ENCODE peak calls at places on chromosomes 7 and 10, in seven cellular contexts. One of them, this sample, is unnamed.

GRCh38 chr7:159051916-159052315 is 92.8 kb downstream of the VIPR2 start:
- DNase-seq in IMR-90: no peak
- DNase-seq in Peyer's patch: no peak
- DNase-seq in transverse colon: no peak
- DNase-seq in A549: no peak
- DNase-seq in tibial nerve: no peak
- DNase-seq in heart left ventricle: no peak
- DNase-seq in this sample: no peak

GRCh38 chr10:112362833-112363232 is 11.1 kb upstream of the ACSL5 start:
- DNase-seq in IMR-90: no peak
- DNase-seq in Peyer's patch: peak
- DNase-seq in transverse colon: peak
- DNase-seq in A549: no peak
- DNase-seq in tibial nerve: no peak
- DNase-seq in heart left ventricle: peak
- DNase-seq in this sample: peak

GRCh38 chr7:36583318-36583717 is 141.0 kb downstream of the AOAH start:
- DNase-seq in IMR-90: peak
- DNase-seq in Peyer's patch: no peak
- DNase-seq in transverse colon: no peak
- DNase-seq in A549: no peak
- DNase-seq in tibial nerve: no peak
- DNase-seq in heart left ventricle: no peak
- DNase-seq in this sample: no peak

GRCh38 chr7:33909755-33910154 is 4.4 kb downstream of the BMPER start:
- DNase-seq in IMR-90: no peak
- DNase-seq in Peyer's patch: no peak
- DNase-seq in transverse colon: no peak
- DNase-seq in A549: no peak
- DNase-seq in tibial nerve: no peak
- DNase-seq in heart left ventricle: no peak
- DNase-seq in this sample: no peak

GRCh38 chr10:118732253-118733194 is 22.2 kb downstream of the CACUL1 start:
- DNase-seq in IMR-90: no peak
- DNase-seq in Peyer's patch: no peak
- DNase-seq in transverse colon: peak
- DNase-seq in A549: no peak
- DNase-seq in tibial nerve: no peak
- DNase-seq in heart left ventricle: no peak
- DNase-seq in this sample: no peak

GRCh38 chr10:118843647-118844265 is 89.0 kb upstream of the CACUL1 start:
- DNase-seq in IMR-90: no peak
- DNase-seq in Peyer's patch: no peak
- DNase-seq in transverse colon: no peak
- DNase-seq in A549: no peak
- DNase-seq in tibial nerve: no peak
- DNase-seq in heart left ventricle: no peak
- DNase-seq in this sample: no peak

GRCh38 chr7:26153246-26153822 is 1.3 kb downstream of the NFE2L3 start:
- DNase-seq in IMR-90: no peak
- DNase-seq in Peyer's patch: peak
- DNase-seq in transverse colon: peak
- DNase-seq in A549: no peak
- DNase-seq in tibial nerve: no peak
- DNase-seq in heart left ventricle: no peak
- DNase-seq in this sample: no peak

GRCh38 chr7:46859963-46860475 is 721.9 kb downstream of the TNS3 start:
- DNase-seq in IMR-90: peak
- DNase-seq in Peyer's patch: no peak
- DNase-seq in transverse colon: no peak
- DNase-seq in A549: no peak
- DNase-seq in tibial nerve: no peak
- DNase-seq in heart left ventricle: no peak
- DNase-seq in this sample: no peak

GRCh38 chr7:47795631-47796030 is 152.6 kb downstream of the PKD1L1 start:
- DNase-seq in IMR-90: peak
- DNase-seq in Peyer's patch: no peak
- DNase-seq in transverse colon: no peak
- DNase-seq in A549: no peak
- DNase-seq in tibial nerve: no peak
- DNase-seq in heart left ventricle: no peak
- DNase-seq in this sample: no peak

GRCh38 chr10:117197189-117197588 is at the start of gene KCNK18:
- DNase-seq in IMR-90: no peak
- DNase-seq in Peyer's patch: no peak
- DNase-seq in transverse colon: no peak
- DNase-seq in A549: no peak
- DNase-seq in tibial nerve: no peak
- DNase-seq in heart left ventricle: no peak
- DNase-seq in this sample: no peak

GRCh38 chr7:30920021-30920583 is 8.4 kb downstream of the AQP1 start:
- DNase-seq in IMR-90: no peak
- DNase-seq in Peyer's patch: peak
- DNase-seq in transverse colon: peak
- DNase-seq in A549: no peak
- DNase-seq in tibial nerve: peak
- DNase-seq in heart left ventricle: peak
- DNase-seq in this sample: peak

GRCh38 chr7:74051629-74052410 is 23.8 kb downstream of the ELN start:
- DNase-seq in IMR-90: no peak
- DNase-seq in Peyer's patch: no peak
- DNase-seq in transverse colon: peak
- DNase-seq in A549: peak
- DNase-seq in tibial nerve: no peak
- DNase-seq in heart left ventricle: peak
- DNase-seq in this sample: no peak

GRCh38 chr7:133253522-133253882 is 624 bp downstream of the EXOC4 start:
- DNase-seq in IMR-90: peak
- DNase-seq in Peyer's patch: no peak
- DNase-seq in transverse colon: peak
- DNase-seq in A549: no peak
- DNase-seq in tibial nerve: no peak
- DNase-seq in heart left ventricle: no peak
- DNase-seq in this sample: no peak

GRCh38 chr7:85320699-85321476 is 134.0 kb upstream of the SEMA3D start:
- DNase-seq in IMR-90: no peak
- DNase-seq in Peyer's patch: no peak
- DNase-seq in transverse colon: no peak
- DNase-seq in A549: no peak
- DNase-seq in tibial nerve: no peak
- DNase-seq in heart left ventricle: no peak
- DNase-seq in this sample: no peak

GRCh38 chr10:20185116-20185515 is 368.9 kb downstream of the PLXDC2 start:
- DNase-seq in IMR-90: no peak
- DNase-seq in Peyer's patch: no peak
- DNase-seq in transverse colon: no peak
- DNase-seq in A549: no peak
- DNase-seq in tibial nerve: no peak
- DNase-seq in heart left ventricle: no peak
- DNase-seq in this sample: no peak

GRCh38 chr7:100430450-100431285 is 1.0 kb downstream of the MEPCE start:
- DNase-seq in IMR-90: peak
- DNase-seq in Peyer's patch: peak
- DNase-seq in transverse colon: peak
- DNase-seq in A549: no peak
- DNase-seq in tibial nerve: peak
- DNase-seq in heart left ventricle: no peak
- DNase-seq in this sample: no peak

GRCh38 chr10:98389398-98389797 is 25.6 kb downstream of the PYROXD2 start:
- DNase-seq in IMR-90: no peak
- DNase-seq in Peyer's patch: no peak
- DNase-seq in transverse colon: no peak
- DNase-seq in A549: no peak
- DNase-seq in tibial nerve: no peak
- DNase-seq in heart left ventricle: no peak
- DNase-seq in this sample: no peak

GRCh38 chr10:13597909-13598308 is 11.1 kb downstream of the PRPF18 start:
- DNase-seq in IMR-90: no peak
- DNase-seq in Peyer's patch: no peak
- DNase-seq in transverse colon: no peak
- DNase-seq in A549: no peak
- DNase-seq in tibial nerve: no peak
- DNase-seq in heart left ventricle: no peak
- DNase-seq in this sample: no peak

DNA sequence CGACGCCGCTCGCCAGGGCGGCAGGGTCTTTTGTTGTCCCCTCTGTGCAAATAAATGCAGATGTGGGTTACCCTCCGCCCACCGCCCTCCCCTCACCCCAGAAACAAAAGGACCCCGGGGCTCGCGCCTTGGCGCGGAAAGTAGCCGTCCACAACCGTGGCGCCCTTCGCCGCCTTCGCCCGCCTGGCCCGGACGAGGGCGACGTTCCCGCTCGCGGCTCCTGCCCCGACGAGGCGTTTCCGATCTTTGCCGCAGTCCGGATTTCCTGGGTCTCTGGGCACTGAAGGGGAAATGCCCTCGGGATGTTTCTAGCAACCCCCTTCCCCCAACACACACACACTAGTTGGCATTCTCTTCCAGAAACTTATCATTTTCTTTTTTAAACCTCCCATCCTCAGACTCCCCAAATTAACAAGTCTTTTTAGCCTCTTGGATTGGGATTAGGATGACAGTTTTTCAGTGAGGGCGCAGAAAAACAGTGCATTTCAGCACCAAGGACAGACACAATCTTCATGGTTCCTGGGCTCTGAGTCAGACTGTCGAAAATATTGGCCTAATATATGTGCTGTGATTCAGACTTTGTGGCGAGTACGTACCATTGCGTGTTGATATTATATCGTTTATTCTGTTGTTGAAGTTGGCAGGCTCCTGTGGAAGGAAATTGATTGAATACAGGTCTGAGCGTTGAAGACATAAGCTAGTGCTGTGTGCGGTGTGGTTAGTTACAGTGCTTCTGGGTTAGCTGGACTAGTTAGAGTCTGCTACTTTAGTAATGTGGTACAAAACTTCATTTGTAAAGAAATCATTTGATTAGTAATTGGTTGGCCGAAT is 803 bp downstream of the PHYHIPL start:
- DNase-seq in IMR-90: peak
- DNase-seq in Peyer's patch: peak
- DNase-seq in transverse colon: no peak
- DNase-seq in A549: peak
- DNase-seq in tibial nerve: no peak
- DNase-seq in heart left ventricle: no peak
- DNase-seq in this sample: no peak
- TF ChIP-seq CTCF in IMR-90: no peak
- TF ChIP-seq CTCF in Peyer's patch: no peak
- TF ChIP-seq CTCF in transverse colon: no peak
- TF ChIP-seq CTCF in A549: no peak
- TF ChIP-seq CTCF in tibial nerve: no peak
- TF ChIP-seq CTCF in heart left ventricle: no peak
- TF ChIP-seq CTCF in this sample: no peak

DNA sequence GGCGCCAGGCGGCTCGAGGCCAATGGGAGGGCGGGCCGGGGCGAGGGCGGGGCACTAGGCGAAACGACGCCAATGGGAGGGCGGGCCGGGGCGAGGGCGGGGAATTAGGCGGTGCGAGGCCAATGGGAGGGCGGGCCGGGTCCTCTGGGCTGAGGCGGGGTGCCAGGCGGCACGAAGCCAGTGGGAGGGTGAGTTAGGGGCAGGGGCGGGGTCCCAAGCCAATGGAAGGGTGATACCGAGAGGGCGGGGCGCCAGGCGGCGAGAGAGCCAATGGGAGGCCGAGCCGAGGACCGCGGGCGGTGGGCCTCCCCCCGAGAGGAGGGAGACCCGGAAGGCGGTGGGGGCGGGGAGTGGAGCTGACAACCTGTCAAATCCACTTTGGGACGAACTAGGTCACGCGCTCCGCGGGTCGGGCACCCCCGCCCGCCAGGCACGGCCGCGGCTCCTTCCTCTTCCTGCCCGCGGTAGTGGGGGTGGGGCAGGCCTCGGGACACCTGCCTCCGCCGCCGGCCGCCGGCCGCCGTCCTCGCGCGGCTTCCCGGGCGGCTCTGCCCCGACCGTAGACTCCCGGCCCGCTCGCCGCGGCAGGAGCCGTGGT is 28.0 kb upstream of the KMT2C start:
- DNase-seq in IMR-90: peak
- DNase-seq in Peyer's patch: peak
- DNase-seq in transverse colon: peak
- DNase-seq in A549: peak
- DNase-seq in tibial nerve: peak
- DNase-seq in heart left ventricle: peak
- DNase-seq in this sample: peak
- TF ChIP-seq POLR2A in IMR-90: peak
- TF ChIP-seq POLR2A in Peyer's patch: peak
- TF ChIP-seq POLR2A in transverse colon: no peak
- TF ChIP-seq POLR2A in A549: peak
- TF ChIP-seq POLR2A in tibial nerve: peak
- TF ChIP-seq POLR2A in heart left ventricle: no peak
- TF ChIP-seq POLR2A in this sample: peak

DNA sequence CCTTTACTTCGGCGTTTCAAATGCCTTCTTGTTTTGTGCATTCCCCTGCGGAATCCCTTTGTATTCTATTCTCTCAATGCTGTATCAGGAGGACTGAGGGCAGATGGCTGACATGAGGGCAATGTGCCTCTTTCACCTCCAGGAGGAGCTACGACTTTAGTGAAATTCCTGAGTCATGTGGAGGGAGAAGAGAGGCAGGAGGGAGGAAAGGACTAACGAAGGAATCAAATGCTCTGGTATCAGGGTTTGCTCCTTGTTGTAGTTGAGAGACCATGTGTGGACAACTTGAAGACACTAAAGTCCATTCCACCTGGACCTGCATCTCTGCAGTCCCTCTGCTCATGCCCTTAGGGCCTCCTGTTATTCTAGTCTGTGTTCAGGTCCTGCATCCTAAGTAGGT is 40.2 kb upstream of the PRSS58 start:
- DNase-seq in IMR-90: no peak
- DNase-seq in Peyer's patch: no peak
- DNase-seq in transverse colon: no peak
- DNase-seq in A549: peak
- DNase-seq in tibial nerve: no peak
- DNase-seq in heart left ventricle: no peak
- DNase-seq in this sample: no peak
- TF ChIP-seq CTCF in IMR-90: peak
- TF ChIP-seq CTCF in Peyer's patch: no peak
- TF ChIP-seq CTCF in transverse colon: no peak
- TF ChIP-seq CTCF in A549: peak
- TF ChIP-seq CTCF in tibial nerve: no peak
- TF ChIP-seq CTCF in heart left ventricle: no peak
- TF ChIP-seq CTCF in this sample: no peak

DNA sequence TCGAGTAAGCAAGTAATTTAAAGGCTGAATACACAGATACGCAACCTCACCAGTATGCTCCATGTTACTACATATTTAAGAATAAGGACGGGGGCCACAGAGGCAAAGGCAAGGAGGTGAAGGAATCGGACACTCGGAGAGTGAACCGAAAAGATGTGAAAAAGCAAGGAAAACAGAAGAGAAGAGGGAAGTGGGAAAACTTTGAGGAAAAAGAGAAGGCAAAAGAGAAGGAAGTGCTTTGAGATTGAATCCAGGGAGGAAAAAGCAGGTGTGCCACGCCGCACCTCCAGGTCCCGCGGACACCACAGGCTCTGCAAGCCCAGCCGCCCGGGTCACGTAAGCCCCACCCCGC is 367 bp upstream of the AVL9 start:
- DNase-seq in IMR-90: no peak
- DNase-seq in Peyer's patch: no peak
- DNase-seq in transverse colon: no peak
- DNase-seq in A549: no peak
- DNase-seq in tibial nerve: no peak
- DNase-seq in heart left ventricle: no peak
- DNase-seq in this sample: no peak
- TF ChIP-seq POLR2A in IMR-90: no peak
- TF ChIP-seq POLR2A in Peyer's patch: no peak
- TF ChIP-seq POLR2A in transverse colon: peak
- TF ChIP-seq POLR2A in A549: peak
- TF ChIP-seq POLR2A in tibial nerve: no peak
- TF ChIP-seq POLR2A in heart left ventricle: no peak
- TF ChIP-seq POLR2A in this sample: no peak